ENCODE peak calls at places on chromosomes 2 and 18, in five cellular contexts. F is endodermal cell, T is H9, M is HAP-1, L is right cardiac atrium. Q is an unnamed sample. For H3K4me1, the result is how much of the 10 kb centered on the place peaks cover.

GRCh38 chr2:44528595-44528994 is 166.8 kb downstream of the CAMKMT start:
- DNase-seq in L (no peak), M (no peak), T (no peak), F (no peak), Q (no peak)

GRCh38 chr18:77981874-77982273 is 732.2 kb downstream of the GALR1 start:
- DNase-seq in M (no peak), F (no peak), L (no peak), T (no peak), Q (no peak)

GRCh38 chr2:5914831-5915611 is 222.8 kb downstream of the SOX11 start:
- DNase-seq in M (no peak), F (peak), L (peak), T (peak), Q (peak)

GRCh38 chr2:28452534-28453081 is 43.3 kb upstream of the PLB1 start:
- DNase-seq in T (peak), L (peak), F (peak), M (peak), Q (peak)

GRCh38 chr18:79552696-79553095 is 126.9 kb upstream of the CTDP1 start:
- DNase-seq in M (no peak), L (no peak), T (no peak), F (peak), Q (peak)

GRCh38 chr2:104848526-104848925 is 5.4 kb upstream of the POU3F3 start:
- DNase-seq in F (no peak), M (no peak), T (no peak), L (no peak), Q (no peak)

GRCh38 chr2:133561045-133561852 is 7.0 kb downstream of the NCKAP5 start:
- DNase-seq in M (peak), F (no peak), T (no peak), L (no peak), Q (no peak)

GRCh38 chr2:62404948-62405347 is 101.0 kb downstream of the TMEM17 start:
- DNase-seq in L (no peak), M (no peak), T (no peak), F (no peak), Q (no peak)

GRCh38 chr18:78192044-78192443 is 787.6 kb upstream of the SALL3 start:
- DNase-seq in T (peak), M (no peak), F (peak), L (no peak), Q (peak)

GRCh38 chr2:9693138-9693520 is 62.3 kb upstream of the YWHAQ start:
- DNase-seq in L (peak), F (no peak), T (no peak), M (no peak), Q (no peak)

GRCh38 chr18:23183356-23184150 is 48.3 kb downstream of the CABLES1 start:
- DNase-seq in T (no peak), L (no peak), F (peak), M (peak), Q (no peak)

GRCh38 chr2:98901291-98901690 is 34.7 kb downstream of the CRACDL start:
- DNase-seq in F (peak), M (no peak), L (no peak), T (no peak), Q (peak)

GRCh38 chr2:69685321-69686048 is 41.9 kb upstream of the AAK1 start:
- DNase-seq in T (no peak), F (no peak), L (no peak), M (no peak), Q (no peak)

GRCh38 chr18:36693931-36694661 is 134.7 kb downstream of the TPGS2 start:
- DNase-seq in L (no peak), M (no peak), F (no peak), T (no peak), Q (no peak)

GRCh38 chr2:25822190-25823117 is 55.8 kb downstream of the ASXL2 start:
- DNase-seq in F (peak), T (peak), L (peak), M (no peak), Q (peak)

GRCh38 chr2:71101656-71102055 is 28.4 kb downstream of the MCEE start:
- DNase-seq in L (no peak), F (no peak), M (no peak), T (no peak), Q (no peak)

GRCh38 chr18:3354506-3354905 is 92.6 kb downstream of the MYL12B start:
- DNase-seq in T (no peak), M (no peak), L (no peak), F (no peak), Q (no peak)

GRCh38 chr2:182033449-182033848 is 47.8 kb downstream of the PPP1R1C start:
- DNase-seq in F (no peak), M (no peak), T (no peak), L (no peak), Q (no peak)

GRCh38 chr18:1003499-1003898 is 98.8 kb downstream of the ADCYAP1 start:
- DNase-seq in L (no peak), T (no peak), M (no peak), F (no peak), Q (no peak)

GRCh38 chr2:124520953-124521352 is 495.9 kb downstream of the CNTNAP5 start:
- DNase-seq in F (no peak), T (no peak), L (no peak), M (no peak), Q (no peak)

GRCh38 chr18:7467708-7468466 is 99.2 kb upstream of the PTPRM start:
- DNase-seq in L (no peak), M (no peak), F (no peak), T (no peak), Q (no peak)

GRCh38 chr2:14511541-14511940 is 121.0 kb upstream of the LRATD1 start:
- DNase-seq in L (no peak), F (no peak), M (no peak), T (no peak), Q (no peak)

GRCh38 chr18:73283032-73283431 is 415.2 kb upstream of the NETO1 start:
- DNase-seq in T (no peak), F (no peak), M (no peak), L (no peak), Q (no peak)

GRCh38 chr2:219252084-219252483 is 959 bp upstream of the TUBA4B start:
- DNase-seq in F (no peak), M (no peak), T (no peak), L (no peak), Q (peak)
- H3K4me1 ChIP-seq in F (under half), M (under half), T (under half), L (under half), Q (half or more)

DNA sequence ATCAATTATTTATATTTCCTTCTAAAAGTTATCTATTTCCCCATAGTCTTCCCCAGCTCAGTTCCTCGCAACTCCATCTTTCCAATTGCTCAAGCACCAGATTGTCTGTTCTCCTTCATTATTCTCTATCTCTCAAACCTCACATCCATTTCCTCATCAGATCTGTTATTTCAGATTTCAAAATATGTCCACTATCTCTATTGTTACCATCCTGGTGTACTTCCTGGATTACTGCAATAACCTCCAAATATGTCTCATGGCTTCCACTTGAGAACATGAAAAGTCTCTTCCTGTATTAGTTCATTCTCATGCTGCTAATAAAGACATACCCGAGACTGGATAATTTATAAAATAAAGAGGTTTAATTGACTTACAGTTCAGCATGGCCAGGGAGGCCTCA is 641.7 kb upstream of the ZEB2 start:
- DNase-seq in M (no peak), T (no peak), L (no peak), F (no peak), Q (no peak)
- H3K4me1 ChIP-seq in M (under half), T (under half), L (under half), F (under half), Q (under half)

GRCh38 chr2:54632733-54633692 is 90.4 kb upstream of the EML6 start:
- DNase-seq in L (peak), F (no peak), T (no peak), M (no peak), Q (peak)
- H3K4me1 ChIP-seq in L (under half), F (under half), T (under half), M (under half), Q (under half)

DNA sequence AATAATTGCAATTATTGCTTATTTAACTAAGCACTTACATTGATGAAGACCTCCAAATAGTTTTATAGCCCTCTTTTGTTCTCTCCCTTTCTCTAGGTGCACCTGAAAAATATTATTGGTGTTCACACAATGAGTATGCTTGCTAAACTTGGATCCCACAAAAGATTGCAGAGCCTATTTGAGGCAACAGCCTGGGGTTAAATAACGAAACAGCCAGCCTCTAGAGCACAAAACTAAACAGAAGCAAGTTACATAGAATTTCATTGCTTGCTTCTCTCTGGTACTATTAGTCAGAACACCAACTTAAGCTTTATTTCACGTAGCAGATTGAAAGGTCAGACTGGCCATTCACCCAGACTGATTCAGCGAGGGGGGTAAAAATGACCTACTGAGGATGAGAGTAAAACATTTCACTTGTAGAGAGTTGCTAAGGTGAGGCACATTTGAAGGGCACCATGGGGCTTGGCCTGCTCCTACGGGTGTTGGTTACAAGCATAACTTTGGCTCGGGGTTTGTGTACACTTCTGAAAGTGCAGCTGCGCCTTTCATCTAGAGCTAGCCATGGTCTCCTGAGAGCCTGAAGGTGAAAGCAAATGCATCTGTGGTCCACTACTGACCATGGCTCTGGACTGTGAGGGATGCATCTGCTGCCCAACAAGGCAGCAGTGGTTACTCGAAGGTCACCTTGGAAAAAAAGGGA is 225.1 kb upstream of the LRRTM1 start:
- DNase-seq in L (no peak), F (no peak), T (no peak), M (no peak), Q (no peak)
- H3K4me1 ChIP-seq in L (under half), F (under half), T (under half), M (under half), Q (under half)

Q was measured in kidney.